ENCODE peak calls at places on chromosomes 16 and 17, in four cellular contexts. M is heart right ventricle, N is adrenal gland, F is endothelial cell. K is an unnamed sample.

GRCh38 chr16:27426423-27427408 is 24.7 kb downstream of the IL21R start:
- DNase-seq in M (peak), N (peak), F (peak), K (peak)

GRCh38 chr16:89710709-89711564 is 9.4 kb upstream of the SPATA2L start:
- DNase-seq in M (no peak), N (no peak), F (no peak), K (no peak)

GRCh38 chr17:60630352-60630751 is 30.4 kb downstream of the PPM1D start:
- DNase-seq in M (peak), N (peak), F (no peak), K (no peak)

GRCh38 chr16:46627746-46628145 is 6.6 kb upstream of the SHCBP1 start:
- DNase-seq in M (no peak), N (no peak), F (no peak), K (no peak)

GRCh38 chr16:55035956-55036355 is 105.3 kb downstream of the IRX5 start:
- DNase-seq in M (no peak), N (no peak), F (no peak), K (no peak)

GRCh38 chr16:1509307-1510221 is 16.4 kb downstream of the TELO2 start:
- DNase-seq in M (peak), N (peak), F (no peak), K (no peak)

GRCh38 chr17:69567130-69567529 is 152.6 kb downstream of the MAP2K6 start:
- DNase-seq in M (no peak), N (no peak), F (peak), K (no peak)

GRCh38 chr16:74562117-74562516 is 44.8 kb downstream of the GLG1 start:
- DNase-seq in M (no peak), N (no peak), F (no peak), K (no peak)

GRCh38 chr16:1012722-1013592 is 31.4 kb downstream of the SOX8 start:
- DNase-seq in M (no peak), N (no peak), F (no peak), K (no peak)

GRCh38 chr17:75909812-75910274 is 5.2 kb upstream of the MRPL38 start:
- DNase-seq in M (no peak), N (no peak), F (no peak), K (no peak)

GRCh38 chr17:76089680-76090516 is 10.9 kb downstream of the ZACN start:
- DNase-seq in M (no peak), N (no peak), F (no peak), K (no peak)

GRCh38 chr17:40605301-40605700 is 40.0 kb upstream of the CCR7 start:
- DNase-seq in M (no peak), N (no peak), F (no peak), K (no peak)

GRCh38 chr17:52419256-52419655 is 260.7 kb upstream of the CA10 start:
- DNase-seq in M (no peak), N (peak), F (no peak), K (no peak)

GRCh38 chr16:58234831-58235595 is 37.1 kb upstream of the CSNK2A2 start:
- DNase-seq in M (no peak), N (no peak), F (no peak), K (no peak)

GRCh38 chr16:29678691-29679267 is at the start of gene QPRT:
- DNase-seq in M (peak), N (peak), F (peak), K (peak)

GRCh38 chr16:24609740-24610420 is 70.5 kb downstream of the RBBP6 start:
- DNase-seq in M (peak), N (peak), F (peak), K (no peak)

GRCh38 chr17:8015236-8015956 is 13.0 kb downstream of the GUCY2D start:
- DNase-seq in M (no peak), N (no peak), F (no peak), K (no peak)

GRCh38 chr16:4454618-4455017 is 19.8 kb downstream of the NMRAL1 start:
- DNase-seq in M (no peak), N (no peak), F (peak), K (no peak)

GRCh38 chr17:17028878-17029535 is 13.2 kb upstream of the MPRIP start:
- DNase-seq in M (no peak), N (no peak), F (no peak), K (no peak)

GRCh38 chr16:59632266-59632855 is 898.2 kb upstream of the GOT2 start:
- DNase-seq in M (no peak), N (no peak), F (no peak), K (no peak)

GRCh38 chr16:86982912-86983311 is 334.3 kb downstream of the C16orf95 start:
- DNase-seq in M (no peak), N (no peak), F (no peak), K (no peak)

GRCh38 chr16:73298562-73298961 is 250.6 kb upstream of the ZFHX3 start:
- DNase-seq in M (no peak), N (no peak), F (no peak), K (no peak)

GRCh38 chr17:50266384-50267073 is 7.7 kb upstream of the TMEM92 start:
- DNase-seq in M (no peak), N (no peak), F (no peak), K (no peak)

GRCh38 chr17:77692571-77693161 is 265.8 kb upstream of the TNRC6C start:
- DNase-seq in M (no peak), N (peak), F (no peak), K (no peak)

GRCh38 chr17:17107891-17108680 is 65.8 kb downstream of the MPRIP start:
- DNase-seq in M (no peak), N (peak), F (no peak), K (no peak)

GRCh38 chr17:38358586-38359513 is 7.2 kb downstream of the SOCS7 start:
- DNase-seq in M (no peak), N (no peak), F (no peak), K (no peak)

GRCh38 chr17:6061290-6061689 is 8.9 kb upstream of the WSCD1 start:
- DNase-seq in M (no peak), N (peak), F (no peak), K (no peak)

GRCh38 chr17:16304832-16305231 is 48.4 kb downstream of the CENPV start:
- DNase-seq in M (no peak), N (no peak), F (peak), K (peak)

GRCh38 chr17:7915611-7916382 is at the start of gene RNF227:
- DNase-seq in M (peak), N (peak), F (peak), K (peak)

GRCh38 chr17:45338023-45338781 is 21.4 kb upstream of the MAP3K14 start:
- DNase-seq in M (peak), N (no peak), F (peak), K (no peak)

GRCh38 chr17:39118674-39119419 is 32.6 kb downstream of the PLXDC1 start:
- DNase-seq in M (no peak), N (no peak), F (no peak), K (peak)

GRCh38 chr17:44363613-44364159 is at the start of gene FAM171A2:
- DNase-seq in M (no peak), N (peak), F (peak), K (peak)

GRCh38 chr16:26012376-26012775 is 320.6 kb downstream of the HS3ST4 start:
- DNase-seq in M (no peak), N (no peak), F (no peak), K (no peak)
- TF ChIP-seq CTCF in M (no peak), N (no peak), F (no peak), K (no peak)

GRCh38 chr17:67998466-67998865 is 2.2 kb upstream of the C17orf58 start:
- DNase-seq in M (no peak), N (no peak), F (no peak), K (no peak)
- TF ChIP-seq CTCF in M (no peak), N (no peak), F (no peak), K (no peak)

DNA sequence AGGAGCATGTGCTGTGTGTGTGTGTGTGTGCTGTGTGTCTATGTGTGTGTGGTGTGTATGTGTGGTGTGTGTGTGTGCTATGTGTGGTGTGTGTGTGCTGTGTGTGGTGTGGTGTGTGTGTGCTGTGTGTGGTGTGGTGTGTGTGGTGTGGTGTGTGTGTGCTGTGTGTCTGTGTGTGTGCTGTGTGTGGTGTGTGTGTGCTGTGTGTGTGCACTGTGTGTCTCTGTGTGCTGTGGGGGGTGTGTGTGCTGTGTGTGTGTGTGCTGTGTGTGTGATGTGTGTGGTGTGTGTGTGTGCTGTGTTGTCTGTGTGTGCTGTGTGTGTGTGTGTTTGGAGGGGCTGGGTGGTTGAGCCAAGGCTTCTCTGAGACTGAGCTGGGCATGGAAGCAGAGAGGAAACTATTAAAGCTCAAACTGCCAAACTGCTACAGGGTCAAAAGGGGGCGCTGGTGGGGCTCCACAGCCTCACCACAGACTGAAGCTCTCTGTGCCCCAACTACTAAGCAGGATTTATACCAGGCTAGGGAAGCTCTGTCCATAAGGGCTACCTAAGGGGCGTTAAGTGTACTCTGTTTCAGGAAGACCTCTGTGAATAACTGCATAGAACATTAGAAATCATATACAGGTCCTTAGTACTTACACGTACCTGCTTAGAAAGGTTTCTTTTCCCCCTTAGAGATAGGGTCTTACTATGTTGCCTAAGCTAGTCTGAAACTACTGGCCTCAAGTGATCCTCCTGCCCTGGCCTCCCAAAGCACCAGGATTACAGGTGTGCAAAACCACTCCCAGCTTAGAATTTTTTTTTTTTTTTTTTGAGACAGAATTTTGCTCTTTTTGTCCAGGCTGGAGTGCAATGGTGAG is 27.8 kb upstream of the GHDC start:
- DNase-seq in M (no peak), N (peak), F (peak), K (peak)
- TF ChIP-seq CTCF in M (peak), N (peak), F (peak), K (peak)

DNA sequence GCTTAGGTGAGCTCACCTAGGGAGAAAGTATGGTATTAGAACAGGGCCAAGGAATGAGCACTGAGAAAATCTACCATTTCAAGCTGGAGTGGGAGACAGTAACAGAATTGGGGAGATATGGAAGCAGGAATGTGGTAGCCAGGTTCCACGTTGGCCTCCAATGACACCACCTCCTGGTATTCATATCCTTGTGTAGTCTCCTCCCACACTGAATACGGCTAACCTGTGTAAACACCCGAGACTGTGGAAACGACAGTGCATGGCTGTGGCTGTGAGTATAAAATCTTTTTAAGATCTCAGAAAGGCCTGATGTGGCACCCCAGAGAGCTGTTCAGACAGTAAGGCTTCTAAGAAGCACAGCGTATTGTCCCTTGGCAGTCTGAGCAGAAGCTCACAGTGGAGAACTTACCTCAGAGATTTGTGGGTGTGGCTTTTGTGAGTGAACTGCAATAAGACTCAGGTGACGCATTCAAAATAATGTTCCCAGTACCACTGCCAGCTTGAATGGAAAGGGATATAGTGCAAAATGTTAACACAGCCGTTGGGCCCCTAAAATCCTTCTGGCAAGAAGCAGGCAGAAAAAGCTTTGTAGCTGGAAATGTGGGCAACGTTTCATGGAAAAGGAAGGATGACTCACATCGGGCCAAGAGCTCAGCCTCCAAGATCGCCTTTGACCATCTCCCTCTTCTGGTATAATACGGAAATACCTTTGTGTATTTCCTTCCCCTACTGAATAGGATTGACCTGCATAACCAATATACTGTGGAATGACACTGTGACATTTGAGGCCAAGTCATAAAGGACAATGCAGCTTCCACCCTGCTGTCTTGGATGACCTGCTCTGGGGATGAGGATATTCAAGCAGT is 14.4 kb downstream of the SDR42E1 start:
- DNase-seq in M (no peak), N (no peak), F (no peak), K (no peak)
- TF ChIP-seq CTCF in M (no peak), N (peak), F (peak), K (no peak)

GRCh38 chr17:42050360-42051012 is at the start of gene C17orf113:
- DNase-seq in M (peak), N (peak), F (peak), K (peak)
- TF ChIP-seq CTCF in M (peak), N (no peak), F (no peak), K (peak)

DNA sequence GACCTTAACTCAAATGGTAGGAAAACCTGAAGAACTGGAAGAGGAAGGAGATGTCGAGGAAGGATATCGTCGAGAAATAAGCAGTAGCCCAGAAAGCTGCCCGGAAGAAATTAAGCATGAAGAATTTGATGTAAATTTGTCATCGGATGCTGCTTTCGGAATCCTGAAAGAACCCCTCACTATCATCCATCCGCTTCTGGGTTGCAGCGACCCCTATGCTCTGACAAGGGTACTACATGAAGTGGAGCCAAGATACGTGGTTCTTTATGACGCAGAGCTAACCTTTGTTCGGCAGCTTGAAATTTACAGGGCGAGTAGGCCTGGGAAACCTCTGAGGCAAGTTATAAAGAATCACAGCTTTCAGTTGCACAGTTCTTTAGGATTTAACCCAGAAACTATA is 15.5 kb downstream of the ERCC4 start:
- DNase-seq in M (no peak), N (no peak), F (peak), K (no peak)
- TF ChIP-seq CTCF in M (peak), N (peak), F (peak), K (peak)

DNA sequence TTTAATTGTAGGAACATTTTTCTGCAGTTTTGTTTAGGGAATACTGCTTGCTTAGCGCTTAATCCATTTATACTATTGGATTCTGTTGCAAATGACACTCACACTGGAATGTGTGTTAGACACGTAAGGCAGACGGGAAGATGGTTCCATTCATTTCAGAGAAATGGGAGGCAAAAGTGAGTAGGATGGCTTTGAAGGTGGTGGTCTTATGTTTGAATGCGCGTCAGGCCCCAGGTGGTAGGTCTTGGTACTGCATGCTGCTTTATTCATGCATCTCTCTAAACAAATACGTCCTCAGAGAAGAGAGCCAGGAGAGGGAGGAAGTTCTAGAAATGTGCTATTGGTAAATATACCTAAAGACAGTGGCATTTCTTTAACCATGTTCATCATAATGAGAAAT is 997.6 kb upstream of the RBFOX1 start:
- DNase-seq in M (no peak), N (no peak), F (peak), K (no peak)
- TF ChIP-seq CTCF in M (peak), N (no peak), F (peak), K (peak)

K was measured in GM10248.